ENCODE peak calls at places on chromosome 18, in five cellular contexts. O is stimulated activated CD4-positive, alpha-beta T cell treated with anti-CD3 and anti-CD28 coated beads, Interleukin-2, amount 100 ng/mL, for 48 hours; R is heart right ventricle; I is NCI-H2081; E is activated T-helper 9 cell treated with anti-CD3 and anti-CD28 coated beads, Interleukin-2, amount 50 U/mL, for 16 hours. W is an unnamed sample.

GRCh38 chr18:23900979-23901378 is 113.6 kb upstream of the TTC39C start:
- DNase-seq in E (no peak), I (peak; percentile 42), O (no peak), R (no peak), W (no peak)

GRCh38 chr18:48947583-48947982 is 3.2 kb downstream of the SMAD7 start:
- DNase-seq in I (no peak), R (no peak), O (no peak), E (no peak), W (peak; percentile 32)

GRCh38 chr18:28425886-28426285 is 249.0 kb upstream of the CDH2 start:
- DNase-seq in O (no peak), R (no peak), E (no peak), I (no peak), W (no peak)

GRCh38 chr18:37544713-37545112 is 20.9 kb downstream of the CELF4 start:
- DNase-seq in E (no peak), R (no peak), I (no peak), O (no peak), W (no peak)

GRCh38 chr18:63975632-63976031 is 5.8 kb downstream of the SERPINB8 start:
- DNase-seq in I (no peak), O (no peak), E (no peak), R (no peak), W (no peak)

GRCh38 chr18:10015941-10016819 is 102.4 kb downstream of the VAPA start:
- DNase-seq in I (peak; percentile 15), E (no peak), O (no peak), R (no peak), W (peak; percentile 93)

GRCh38 chr18:49911414-49911813 is 98.1 kb upstream of the ACAA2 start:
- DNase-seq in O (no peak), E (no peak), R (no peak), I (peak; percentile 53), W (no peak)

GRCh38 chr18:32777049-32777448 is 4.2 kb upstream of the KLHL14 start:
- DNase-seq in R (no peak), O (no peak), I (no peak), E (no peak), W (peak; percentile 27)

GRCh38 chr18:2912357-2913299 is 65.8 kb downstream of the EMILIN2 start:
- DNase-seq in O (no peak), E (no peak), R (no peak), I (no peak), W (no peak)

GRCh38 chr18:30177056-30177455 is 865.5 kb downstream of the DSC3 start:
- DNase-seq in R (no peak), I (no peak), E (no peak), O (no peak), W (peak; percentile 52)

GRCh38 chr18:22219568-22220355 is 50.4 kb downstream of the GATA6 start:
- DNase-seq in O (no peak), E (no peak), R (no peak), I (no peak), W (no peak)

GRCh38 chr18:33849731-33850130 is 271.7 kb downstream of the ASXL3 start:
- DNase-seq in I (no peak), E (no peak), R (no peak), O (no peak), W (no peak)

GRCh38 chr18:23412351-23412964 is 40.6 kb upstream of the RIOK3 start:
- DNase-seq in R (no peak), E (no peak), O (no peak), I (no peak), W (no peak)

GRCh38 chr18:64134044-64134757 is 14.7 kb downstream of the LINC00305 start:
- DNase-seq in E (no peak), R (no peak), O (no peak), I (peak; percentile 6), W (peak; percentile 19)

GRCh38 chr18:68735498-68736343 is 20.8 kb upstream of the TMX3 start:
- DNase-seq in O (no peak), R (no peak), I (peak; percentile 28), E (no peak), W (peak; percentile 81)

GRCh38 chr18:48799724-48800315 is 150.9 kb downstream of the SMAD7 start:
- DNase-seq in I (no peak), E (no peak), R (no peak), O (no peak), W (no peak)

GRCh38 chr18:35502062-35502461 is 4.3 kb upstream of the INO80C start:
- DNase-seq in E (no peak), I (no peak), R (no peak), O (no peak), W (no peak)

GRCh38 chr18:3710712-3711269 is 260.8 kb downstream of the TGIF1 start:
- DNase-seq in I (no peak), O (no peak), R (peak; percentile 35), E (no peak), W (no peak)

GRCh38 chr18:11160303-11160702 is 10.9 kb upstream of the PIEZO2 start:
- DNase-seq in O (no peak), E (no peak), R (no peak), I (no peak), W (no peak)

GRCh38 chr18:8212893-8213805 is 396.1 kb upstream of the RAB12 start:
- DNase-seq in E (no peak), O (no peak), I (no peak), R (no peak), W (peak; percentile 95)

GRCh38 chr18:35042389-35043066 is 1.3 kb downstream of the MAPRE2 start:
- DNase-seq in O (no peak), R (no peak), E (no peak), I (no peak), W (peak; percentile 51)

GRCh38 chr18:70279470-70279869 is 9.4 kb upstream of the SOCS6 start:
- DNase-seq in I (no peak), R (no peak), E (no peak), O (no peak), W (peak; percentile 47)

GRCh38 chr18:24793742-24794141 is 333.3 kb downstream of the HRH4 start:
- DNase-seq in R (no peak), E (no peak), O (no peak), I (no peak), W (no peak)

GRCh38 chr18:80188643-80189010 is 58.7 kb downstream of the PARD6G start:
- DNase-seq in R (no peak), E (no peak), O (no peak), I (no peak), W (no peak)

GRCh38 chr18:59553273-59553672 is 143.9 kb downstream of the CCBE1 start:
- DNase-seq in R (no peak), I (no peak), O (no peak), E (no peak), W (no peak)

GRCh38 chr18:78994977-78995582 is 15.5 kb downstream of the SALL3 start:
- DNase-seq in I (no peak), O (no peak), E (no peak), R (no peak), W (no peak)

GRCh38 chr18:56517761-56518160 is 120.6 kb downstream of the TXNL1 start:
- DNase-seq in R (no peak), I (no peak), E (no peak), O (no peak), W (no peak)

GRCh38 chr18:36831139-36831538 is 2.2 kb downstream of the KIAA1328 start:
- DNase-seq in O (no peak), R (no peak), I (no peak), E (no peak), W (peak; percentile 69)

GRCh38 chr18:56510108-56510507 is 128.3 kb downstream of the TXNL1 start:
- DNase-seq in R (no peak), I (no peak), E (no peak), O (no peak), W (no peak)

GRCh38 chr18:6606411-6607085 is 123.0 kb upstream of the ARHGAP28 start:
- DNase-seq in I (peak; percentile 40), E (no peak), R (no peak), O (no peak), W (no peak)

GRCh38 chr18:22169889-22170420 is 566 bp downstream of the GATA6 start:
- DNase-seq in O (no peak), R (peak; percentile 52), I (peak; percentile 28), E (no peak), W (no peak)

GRCh38 chr18:29147944-29148343 is 971.0 kb upstream of the CDH2 start:
- DNase-seq in I (no peak), O (no peak), E (no peak), R (no peak), W (peak; percentile 80)

GRCh38 chr18:70892381-70892780 is 603.5 kb downstream of the SOCS6 start:
- DNase-seq in I (no peak), E (no peak), R (no peak), O (no peak), W (no peak)

GRCh38 chr18:23142285-23142929 is 7.1 kb downstream of the CABLES1 start:
- DNase-seq in O (no peak), R (no peak), E (no peak), I (no peak), W (no peak)

GRCh38 chr18:78984941-78985784 is 5.5 kb downstream of the SALL3 start:
- DNase-seq in R (no peak), I (peak; percentile 11), E (no peak), O (no peak), W (peak; percentile 7)

GRCh38 chr18:59343916-59344315 is 15.1 kb downstream of the LMAN1 start:
- DNase-seq in I (no peak), R (no peak), E (no peak), O (no peak), W (no peak)

GRCh38 chr18:23384778-23385736 is 68.0 kb upstream of the RIOK3 start:
- DNase-seq in R (no peak), E (no peak), O (no peak), I (no peak), W (no peak)